ENCODE peak calls at places on chromosomes 13 and 19, in nine cellular contexts. Z, T, Y, F, M, V, X, K and C are unnamed samples.

GRCh38 chr13:38519229-38519910 is 167.5 kb upstream of the FREM2 start:
- DNase-seq in Z (no peak), K (no peak), M (no peak), X (no peak), T (no peak), F (no peak), V (no peak), Y (no peak), C (no peak)

GRCh38 chr19:2456301-2456570 is 523 bp downstream of the LMNB2 start:
- DNase-seq in F (no peak), K (no peak), Z (no peak), M (no peak), T (no peak), X (no peak), V (no peak), Y (no peak), C (no peak)

GRCh38 chr19:41932259-41933130 is 4.2 kb upstream of the ERFL start:
- DNase-seq in Y (no peak), X (no peak), V (no peak), Z (no peak), K (no peak), T (no peak), F (no peak), M (no peak), C (no peak)

GRCh38 chr13:66574606-66575005 is 655.5 kb downstream of the PCDH9 start:
- DNase-seq in Z (no peak), F (no peak), M (no peak), Y (no peak), K (no peak), X (no peak), V (no peak), T (no peak), C (no peak)

GRCh38 chr13:26498524-26499208 is 58.8 kb upstream of the WASF3 start:
- DNase-seq in X (no peak), Y (no peak), Z (no peak), M (no peak), F (no peak), V (no peak), T (no peak), K (no peak), C (no peak)

GRCh38 chr19:1486720-1487575 is 3.2 kb downstream of the PCSK4 start:
- DNase-seq in F (no peak), Y (no peak), T (no peak), Z (no peak), K (no peak), M (no peak), V (no peak), X (no peak), C (no peak)

GRCh38 chr13:97282705-97283104 is 60.6 kb downstream of the MBNL2 start:
- DNase-seq in M (no peak), K (no peak), V (no peak), F (no peak), Z (no peak), T (no peak), Y (no peak), X (no peak), C (no peak)

GRCh38 chr13:21759911-21760310 is 89.0 kb downstream of the FGF9 start:
- DNase-seq in Z (no peak), M (no peak), V (no peak), Y (no peak), T (no peak), F (no peak), K (no peak), X (no peak), C (no peak)

GRCh38 chr19:44847144-44848035 is 1.3 kb downstream of the NECTIN2 start:
- DNase-seq in Y (peak; percentile 83), Z (peak; percentile 80), T (peak; percentile 42), K (no peak), F (peak; percentile 86), M (peak; percentile 65), X (no peak), V (peak; percentile 62), C (no peak)

GRCh38 chr13:53408847-53409568 is 380.4 kb downstream of the OLFM4 start:
- DNase-seq in V (no peak), T (no peak), M (no peak), Y (peak; percentile 39), K (no peak), X (no peak), F (no peak), Z (no peak), C (no peak)

GRCh38 chr19:18009412-18010066 is 1.6 kb downstream of the ARRDC2 start:
- DNase-seq in Y (no peak), K (no peak), T (peak; percentile 64), F (no peak), M (no peak), Z (no peak), X (peak; percentile 44), V (no peak), C (no peak)

GRCh38 chr19:33245948-33246728 is 20.5 kb upstream of the SLC7A10 start:
- DNase-seq in X (peak; percentile 32), Z (no peak), Y (peak; percentile 72), T (no peak), V (no peak), K (no peak), F (no peak), M (no peak), C (no peak)

GRCh38 chr13:40205771-40206240 is 460.6 kb downstream of the FOXO1 start:
- DNase-seq in V (no peak), Z (no peak), K (no peak), F (no peak), X (no peak), T (no peak), M (no peak), Y (no peak), C (no peak)

GRCh38 chr13:99281811-99282263 is 23.7 kb upstream of the GPR18 start:
- DNase-seq in X (peak; percentile 92), K (no peak), F (no peak), Y (peak; percentile 88), V (peak; percentile 76), T (no peak), Z (peak; percentile 63), M (no peak), C (no peak)

GRCh38 chr13:88979465-88980180 is 1308.5 kb downstream of the SLITRK5 start:
- DNase-seq in M (no peak), Z (peak; percentile 38), X (peak; percentile 22), T (no peak), V (no peak), F (peak; percentile 41), K (no peak), Y (no peak), C (no peak)

GRCh38 chr19:19624032-19624570 is 3.9 kb downstream of the LPAR2 start:
- DNase-seq in T (no peak), F (no peak), V (no peak), M (no peak), K (no peak), X (no peak), Z (no peak), Y (no peak), C (no peak)

DNA sequence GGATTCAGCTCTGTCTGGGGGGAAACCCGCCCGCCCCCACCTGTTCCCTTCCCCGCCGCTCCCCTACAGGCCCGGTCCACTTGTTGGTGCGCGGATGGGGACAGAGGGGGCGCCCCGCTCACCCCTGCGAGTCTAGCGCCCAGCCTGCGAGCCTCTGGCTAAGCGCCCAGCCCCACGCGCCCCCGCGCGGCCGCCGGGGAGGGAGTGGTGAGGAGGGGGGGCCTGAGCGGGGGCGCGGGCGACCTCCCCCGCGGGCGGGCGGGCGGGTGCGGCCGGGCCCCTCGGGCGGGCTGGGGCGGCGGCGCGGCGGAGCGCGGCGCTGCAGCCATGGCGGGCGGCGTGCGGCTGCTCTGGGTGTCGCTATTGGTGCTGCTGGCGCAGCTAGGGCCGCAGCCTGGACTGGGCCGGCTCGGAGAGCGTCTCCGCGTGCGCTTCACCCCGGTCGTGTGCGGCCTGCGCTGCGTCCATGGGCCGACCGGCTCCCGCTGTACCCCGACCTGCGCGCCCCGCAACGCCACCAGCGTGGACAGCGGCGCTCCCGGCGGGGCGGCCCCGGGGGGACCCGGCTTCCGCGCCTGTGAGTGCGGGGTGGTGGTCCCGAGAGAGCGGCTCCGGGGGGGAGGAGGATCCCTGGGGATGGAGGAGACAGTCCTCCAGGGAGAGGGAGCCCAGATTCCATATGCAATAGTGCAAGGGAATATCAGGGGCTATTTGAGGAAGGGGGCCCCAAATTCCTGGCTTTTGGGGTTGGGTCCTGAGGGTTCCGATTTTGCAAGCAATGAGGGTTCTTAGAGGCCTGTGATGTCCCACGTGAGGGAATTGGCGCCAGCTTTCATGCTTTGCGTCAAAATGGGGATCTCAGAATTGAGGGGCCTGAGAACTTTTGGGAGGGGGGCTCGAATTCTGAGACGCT is at the start of gene LTBP4:
- DNase-seq in F (no peak), K (no peak), T (no peak), Z (peak; percentile 67), M (no peak), X (no peak), V (no peak), Y (no peak), C (no peak)
- TF ChIP-seq POLR2A in F (peak; percentile 12), K (no peak), T (no peak), Z (no peak), M (no peak), X (no peak), V (peak; percentile 60), Y (no peak), C (no peak)

GRCh38 chr19:39363909-39364457 is 21.8 kb downstream of the SAMD4B start:
- DNase-seq in M (no peak), K (no peak), T (no peak), X (no peak), Z (no peak), F (no peak), V (peak; percentile 49), Y (no peak), C (no peak)
- TF ChIP-seq POLR2A in M (no peak), K (no peak), T (no peak), X (no peak), Z (no peak), F (no peak), V (no peak), Y (no peak), C (no peak)

DNA sequence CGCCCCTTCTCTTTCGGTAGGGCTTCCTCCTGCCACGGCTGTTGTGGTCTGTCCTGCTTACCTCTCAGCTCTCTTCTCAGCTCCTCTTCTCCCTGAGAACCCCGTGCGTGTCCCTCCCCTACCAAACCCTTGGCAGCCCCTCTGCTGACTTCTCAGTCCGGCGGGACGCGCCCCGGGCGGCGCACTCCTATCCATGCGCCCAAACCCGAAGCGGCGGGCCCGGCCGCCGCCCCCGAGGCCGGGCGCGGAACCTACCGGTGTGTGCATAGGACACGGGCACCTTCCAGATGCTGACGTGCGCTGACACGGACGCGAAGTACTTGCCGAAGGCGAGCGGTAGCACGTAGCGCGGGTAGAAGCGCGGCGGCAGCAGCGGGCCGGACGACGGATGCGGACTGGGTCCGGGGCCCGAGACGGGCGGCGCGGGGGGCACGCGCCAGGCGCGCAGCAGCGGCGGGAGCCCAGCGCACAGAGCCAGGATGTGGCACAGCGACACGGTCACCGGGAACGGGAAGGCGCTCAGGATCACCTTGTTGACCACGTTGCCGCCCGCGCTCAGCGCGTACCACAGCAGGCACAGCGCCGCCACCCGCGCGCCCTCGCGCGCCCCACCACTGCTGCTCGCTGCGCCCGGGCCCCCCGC is 405 bp downstream of the SLC35E1 start:
- DNase-seq in T (no peak), K (no peak), F (peak; percentile 23), M (no peak), Z (no peak), Y (peak; percentile 67), X (peak; percentile 52), V (no peak), C (no peak)
- TF ChIP-seq POLR2A in T (no peak), K (no peak), F (no peak), M (peak; percentile 45), Z (no peak), Y (no peak), X (no peak), V (no peak), C (no peak)

DNA sequence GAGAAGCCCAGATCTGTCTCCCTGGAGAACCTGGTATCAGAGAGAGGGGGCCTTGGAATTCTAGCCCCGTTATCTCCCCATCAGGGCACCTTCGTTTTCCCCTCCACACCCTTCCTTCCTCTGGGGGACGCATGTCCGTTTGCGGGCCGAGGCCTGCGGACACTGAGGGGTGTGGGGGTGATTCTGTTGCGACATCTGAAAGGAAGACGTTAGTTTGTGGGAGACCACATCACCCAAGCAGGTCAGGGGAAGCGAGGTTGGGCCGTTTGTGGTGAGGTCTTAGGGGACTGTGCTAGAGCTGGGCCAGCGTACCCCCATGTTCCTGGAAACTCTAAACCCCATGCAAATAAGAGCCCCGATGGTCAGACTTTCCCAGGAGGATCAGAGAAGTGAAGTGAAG is 3.7 kb upstream of the HSH2D start:
- DNase-seq in X (peak; percentile 99), T (no peak), Y (no peak), Z (no peak), M (no peak), K (no peak), V (no peak), F (no peak), C (no peak)
- TF ChIP-seq POLR2A in X (no peak), T (no peak), Y (no peak), Z (no peak), M (no peak), K (no peak), V (no peak), F (no peak), C (no peak)